ENCODE peak calls at places on chromosomes 1 and 21, in eight cellular contexts. K, T, G, B, F, I, P and D are unnamed samples.

GRCh38 chr1:248852548-248852947 is 6.3 kb downstream of the ZNF692 start:
- DNase-seq in P (no peak), B (no peak), I (no peak), F (no peak), T (no peak), K (no peak), G (no peak), D (no peak)

GRCh38 chr1:43005460-43006351 is 47.0 kb upstream of the SLC2A1 start:
- DNase-seq in G (no peak), I (no peak), B (peak; percentile 17), F (no peak), P (no peak), K (no peak), T (no peak), D (no peak)

GRCh38 chr1:202569393-202570322 is 140.6 kb downstream of the SYT2 start:
- DNase-seq in K (no peak), T (no peak), B (no peak), I (no peak), F (no peak), G (no peak), P (no peak), D (no peak)

GRCh38 chr1:6820899-6821298 is 35.6 kb downstream of the CAMTA1 start:
- DNase-seq in T (no peak), F (no peak), P (no peak), B (no peak), K (no peak), G (no peak), I (no peak), D (no peak)

GRCh38 chr1:113647121-113647520 is 112.2 kb downstream of the PHTF1 start:
- DNase-seq in G (no peak), T (no peak), F (no peak), I (no peak), B (no peak), P (no peak), K (no peak), D (no peak)

GRCh38 chr1:15834406-15835204 is 12.9 kb upstream of the SPEN start:
- DNase-seq in B (peak; percentile 97), T (peak; percentile 91), F (peak; percentile 96), P (peak; percentile 89), I (peak; percentile 88), K (peak; percentile 72), G (peak; percentile 83), D (peak; percentile 91)

GRCh38 chr1:30712583-30712982 is 10.8 kb downstream of the MATN1 start:
- DNase-seq in P (no peak), G (no peak), B (no peak), T (no peak), F (no peak), I (no peak), K (no peak), D (no peak)

GRCh38 chr1:243549108-243549507 is 293.3 kb downstream of the SDCCAG8 start:
- DNase-seq in F (no peak), B (no peak), K (no peak), T (no peak), G (no peak), P (no peak), I (peak; percentile 60), D (no peak)

GRCh38 chr1:245717611-245718010 is 562.8 kb downstream of the KIF26B start:
- DNase-seq in I (no peak), K (no peak), T (no peak), B (no peak), F (no peak), P (no peak), G (no peak), D (no peak)

GRCh38 chr21:34885636-34886553 is 163.2 kb downstream of the RUNX1 start:
- DNase-seq in K (no peak), T (peak; percentile 61), F (no peak), G (no peak), B (no peak), P (no peak), I (peak; percentile 27), D (no peak)

GRCh38 chr1:178619523-178619922 is 105.5 kb upstream of the RALGPS2 start:
- DNase-seq in B (no peak), T (no peak), G (no peak), P (no peak), F (no peak), I (no peak), K (no peak), D (no peak)

GRCh38 chr1:117930484-117930883 is 945 bp downstream of the WDR3 start:
- DNase-seq in G (no peak), F (no peak), K (no peak), B (no peak), P (no peak), I (no peak), T (no peak), D (peak; percentile 2)

GRCh38 chr1:41455479-41456271 is 28.8 kb downstream of the EDN2 start:
- DNase-seq in K (no peak), I (peak; percentile 73), B (no peak), G (no peak), P (peak; percentile 13), F (no peak), T (no peak), D (peak; percentile 33)

GRCh38 chr1:223312273-223312672 is 51.7 kb downstream of the SUSD4 start:
- DNase-seq in F (no peak), B (no peak), P (no peak), I (no peak), T (no peak), G (no peak), K (no peak), D (no peak)

GRCh38 chr1:24866211-24867063 is 63.6 kb downstream of the RUNX3 start:
- DNase-seq in P (no peak), G (no peak), I (peak; percentile 14), T (no peak), K (no peak), B (no peak), F (no peak), D (no peak)

GRCh38 chr21:43740497-43741156 is 21.7 kb downstream of the PDXK start:
- DNase-seq in K (no peak), P (peak; percentile 61), F (no peak), I (no peak), T (no peak), G (no peak), B (no peak), D (peak; percentile 78)

GRCh38 chr1:202656951-202657646 is 53.2 kb downstream of the SYT2 start:
- DNase-seq in F (no peak), K (no peak), I (peak; percentile 48), G (no peak), P (no peak), T (no peak), B (peak; percentile 62), D (no peak)

GRCh38 chr1:17065667-17066066 is 11.8 kb upstream of the SDHB start:
- DNase-seq in P (no peak), B (no peak), G (no peak), I (no peak), T (no peak), K (no peak), F (no peak), D (no peak)

GRCh38 chr1:201716742-201717135 is 112.2 kb upstream of the IPO9 start:
- DNase-seq in I (no peak), T (no peak), P (no peak), B (no peak), K (no peak), F (no peak), G (no peak), D (no peak)

GRCh38 chr1:47328992-47329391 is 4.6 kb upstream of the CMPK1 start:
- DNase-seq in P (no peak), G (no peak), I (no peak), B (no peak), F (no peak), T (no peak), K (no peak), D (no peak)

GRCh38 chr1:24963099-24963872 is 33.2 kb upstream of the RUNX3 start:
- DNase-seq in I (no peak), G (no peak), K (no peak), F (no peak), P (no peak), B (no peak), T (no peak), D (no peak)

GRCh38 chr1:41890841-41891311 is 27.8 kb downstream of the HIVEP3 start:
- DNase-seq in F (no peak), P (peak; percentile 13), K (no peak), T (no peak), G (no peak), B (no peak), I (peak; percentile 59), D (peak; percentile 34)

GRCh38 chr1:181604482-181604881 is 121.2 kb downstream of the CACNA1E start:
- DNase-seq in G (no peak), P (peak; percentile 25), T (no peak), B (no peak), F (no peak), K (no peak), I (no peak), D (no peak)

GRCh38 chr1:109739738-109740614 is 862 bp downstream of the GSTM3 start:
- DNase-seq in K (peak; percentile 60), G (peak; percentile 73), B (peak; percentile 65), I (peak; percentile 95), P (peak; percentile 74), F (peak; percentile 93), T (peak; percentile 56), D (peak; percentile 86)

GRCh38 chr1:94396356-94396755 is 21.8 kb upstream of the ABCD3 start:
- DNase-seq in G (no peak), T (no peak), F (no peak), K (no peak), P (peak; percentile 22), B (no peak), I (no peak), D (peak; percentile 18)

GRCh38 chr1:36458910-36459309 is 5.3 kb downstream of the MRPS15 start:
- DNase-seq in K (no peak), I (no peak), B (no peak), G (no peak), P (no peak), F (peak; percentile 78), T (no peak), D (no peak)

GRCh38 chr1:8427986-8428385 is 110.1 kb downstream of the SLC45A1 start:
- DNase-seq in T (no peak), F (no peak), P (no peak), K (no peak), I (no peak), B (no peak), G (no peak), D (peak; percentile 60)